ENCODE peak calls at places on chromosomes 12 and 14, in ten cellular contexts. X, B, V, R, S, G, M, E, P and K are unnamed samples. For H3K4me1, the result is how much of the 10 kb centered on the place peaks cover.

GRCh38 chr12:130831876-130832405 is 7.1 kb downstream of the STX2 start:
- DNase-seq in S (no peak), G (no peak), B (no peak), M (no peak), P (no peak), E (no peak), R (no peak), X (no peak), V (no peak), K (no peak)

GRCh38 chr14:22524784-22525161 is 64.3 kb downstream of the DAD1 start:
- DNase-seq in X (no peak), S (no peak), V (no peak), B (no peak), E (no peak), R (no peak), G (peak), P (peak), M (no peak), K (no peak)

GRCh38 chr12:22625671-22626251 is 790 bp downstream of the ETNK1 start:
- DNase-seq in E (peak), R (peak), M (peak), S (peak), X (peak), P (peak), G (peak), B (peak), V (peak), K (peak)

GRCh38 chr12:11941601-11942360 is 129.0 kb upstream of the BCL2L14 start:
- DNase-seq in R (no peak), G (peak), P (peak), M (no peak), B (no peak), V (no peak), E (no peak), S (no peak), X (peak), K (peak)

GRCh38 chr12:22173154-22173553 is 127.1 kb downstream of the CMAS start:
- DNase-seq in B (no peak), G (no peak), S (no peak), M (no peak), V (no peak), P (no peak), X (no peak), R (no peak), E (no peak), K (no peak)

GRCh38 chr14:81849714-81850113 is 316.1 kb upstream of the SEL1L start:
- DNase-seq in R (no peak), P (no peak), S (no peak), G (no peak), E (no peak), M (no peak), V (no peak), B (no peak), X (no peak), K (no peak)

GRCh38 chr12:46179693-46180452 is 89.0 kb downstream of the SLC38A1 start:
- DNase-seq in S (peak), M (no peak), V (no peak), B (peak), X (no peak), R (peak), E (no peak), P (no peak), G (no peak), K (no peak)

GRCh38 chr12:121203482-121203881 is 6.4 kb upstream of the P2RX4 start:
- DNase-seq in S (no peak), B (no peak), M (no peak), E (no peak), V (no peak), G (no peak), X (no peak), R (no peak), P (no peak), K (no peak)

GRCh38 chr12:47071241-47071852 is 8.1 kb upstream of the PCED1B start:
- DNase-seq in V (no peak), X (no peak), G (peak), S (no peak), M (peak), P (no peak), R (no peak), E (peak), B (no peak), K (no peak)

GRCh38 chr12:2673966-2674810 is 120.6 kb upstream of the FKBP4 start:
- DNase-seq in P (no peak), G (no peak), S (no peak), V (no peak), B (no peak), R (no peak), X (peak), M (peak), E (peak), K (no peak)

GRCh38 chr14:23633160-23633701 is 2.9 kb upstream of the DHRS2 start:
- DNase-seq in E (peak), V (no peak), R (no peak), P (no peak), S (no peak), X (no peak), B (no peak), G (no peak), M (no peak), K (peak)

GRCh38 chr12:55057466-55057865 is 37.7 kb downstream of the NEUROD4 start:
- DNase-seq in V (no peak), P (no peak), R (no peak), E (no peak), M (no peak), G (no peak), X (no peak), B (no peak), S (no peak), K (no peak)

GRCh38 chr14:106317593-106317992 is 791.2 kb downstream of the TMEM121 start:
- DNase-seq in B (no peak), V (no peak), S (no peak), X (no peak), G (no peak), P (no peak), E (no peak), R (no peak), M (no peak), K (no peak)

GRCh38 chr12:2332266-2332665 is 279.5 kb downstream of the CACNA1C start:
- DNase-seq in S (no peak), M (no peak), B (no peak), X (no peak), E (no peak), R (no peak), V (no peak), G (no peak), P (peak), K (peak)

GRCh38 chr12:95790025-95790911 is at the start of gene NTN4:
- DNase-seq in E (peak), B (no peak), R (peak), V (peak), S (peak), M (peak), P (peak), X (peak), G (peak), K (peak)

GRCh38 chr12:31431721-31432120 is 105.8 kb upstream of the SINHCAF start:
- DNase-seq in P (peak), S (no peak), G (no peak), B (no peak), E (no peak), M (no peak), V (no peak), X (no peak), R (no peak), K (peak)

GRCh38 chr12:104964167-104964566 is 6.1 kb upstream of the SLC41A2 start:
- DNase-seq in B (no peak), X (no peak), R (no peak), V (no peak), M (no peak), G (no peak), E (no peak), P (no peak), S (no peak), K (no peak)

GRCh38 chr12:91180577-91180976 is 2.0 kb downstream of the DCN start:
- DNase-seq in S (no peak), P (peak), E (no peak), X (no peak), B (no peak), M (no peak), R (no peak), V (no peak), G (no peak), K (peak)

GRCh38 chr12:109739747-109740693 is 26.4 kb downstream of the FAM222A start:
- DNase-seq in V (peak), G (no peak), P (no peak), R (no peak), E (peak), X (peak), M (no peak), S (no peak), B (no peak), K (no peak)
- H3K4me1 ChIP-seq in V (under half), G (under half), P (under half), R (under half), E (under half), X (under half), M (under half), S (under half), B (under half), K (under half)

GRCh38 chr14:68973639-68974038 is 5.5 kb downstream of the ACTN1 start:
- DNase-seq in E (no peak), B (no peak), V (no peak), P (no peak), X (no peak), S (no peak), M (no peak), G (no peak), R (no peak), K (no peak)
- H3K4me1 ChIP-seq in E (half or more), B (under half), V (half or more), P (half or more), X (half or more), S (under half), M (half or more), G (under half), R (under half), K (under half)

GRCh38 chr14:90403065-90403464 is 6.2 kb downstream of the CALM1 start:
- DNase-seq in X (no peak), M (no peak), B (no peak), V (no peak), S (no peak), G (no peak), R (no peak), P (no peak), E (no peak), K (no peak)

GRCh38 chr14:90402009-90402408 is 5.2 kb downstream of the CALM1 start:
- DNase-seq in V (no peak), G (no peak), S (no peak), P (no peak), E (no peak), X (no peak), R (no peak), B (no peak), M (no peak), K (no peak)

GRCh38 chr14:90399541-90400444 is 3.0 kb downstream of the CALM1 start:
- DNase-seq in R (peak), G (peak), V (peak), X (peak), E (peak), P (peak), S (peak), M (peak), B (peak), K (peak)

GRCh38 chr14:90398841-90399540 is 2.2 kb downstream of the CALM1 start:
- DNase-seq in V (no peak), B (no peak), G (no peak), S (no peak), E (no peak), M (no peak), X (no peak), P (no peak), R (no peak), K (no peak)

DNA sequence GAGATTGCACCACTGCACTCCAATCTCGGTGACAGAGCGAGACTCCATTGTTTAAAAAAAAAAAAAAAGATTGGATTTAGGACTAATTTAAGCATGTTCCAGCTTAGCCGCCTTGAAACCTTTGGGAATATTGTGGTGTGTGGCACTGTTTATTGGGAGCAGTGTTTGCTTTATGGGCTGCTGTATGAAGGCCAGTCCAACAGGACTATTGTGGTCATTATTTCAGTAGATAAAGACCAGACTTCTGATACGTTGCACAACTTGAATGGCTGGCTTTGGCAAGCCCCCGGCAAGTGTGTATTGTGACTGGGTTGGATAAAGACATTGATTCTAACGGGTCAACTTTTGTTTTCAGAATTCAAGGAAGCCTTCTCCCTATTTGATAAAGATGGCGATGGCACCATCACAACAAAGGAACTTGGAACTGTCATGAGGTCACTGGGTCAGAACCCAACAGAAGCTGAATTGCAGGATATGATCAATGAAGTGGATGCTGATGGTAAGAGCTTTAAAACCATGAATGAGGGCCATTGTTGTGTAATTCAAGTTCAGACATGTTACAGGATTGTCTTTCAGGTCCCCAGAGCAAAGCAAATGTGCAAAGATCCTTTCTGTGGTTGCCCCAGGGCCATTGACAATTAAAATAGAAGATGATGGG is 4.2 kb downstream of the CALM1 start:
- DNase-seq in P (no peak), X (no peak), E (no peak), B (no peak), G (no peak), R (no peak), M (no peak), S (no peak), V (no peak), K (no peak)
- H3K4me1 ChIP-seq in P (under half), X (half or more), E (under half), B (under half), G (under half), R (under half), M (under half), S (under half), V (half or more), K (under half)

DNA sequence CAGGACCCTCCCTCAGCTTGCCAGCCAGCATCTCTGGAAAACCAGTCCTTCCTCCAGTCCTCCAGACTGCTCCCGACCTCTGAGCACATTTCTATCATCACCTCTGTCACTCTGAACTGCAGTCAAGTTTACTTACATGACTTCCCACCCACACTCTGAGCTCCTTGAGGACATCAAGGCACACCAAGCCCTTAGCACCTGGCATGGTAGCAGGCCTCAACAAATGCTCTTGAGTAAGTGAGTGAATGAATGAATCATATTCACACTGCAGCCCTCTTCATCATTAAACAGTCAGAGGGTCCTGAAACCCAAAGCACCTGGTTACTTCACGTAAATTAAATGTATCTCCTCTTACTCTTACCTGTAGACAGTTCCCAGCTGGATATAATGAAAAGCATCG is 35.1 kb downstream of the NT5DC3 start:
- DNase-seq in B (no peak), V (no peak), M (no peak), G (no peak), E (no peak), P (no peak), X (no peak), R (no peak), S (no peak), K (no peak)
- H3K4me1 ChIP-seq in B (under half), V (under half), M (half or more), G (under half), E (under half), P (under half), X (half or more), R (under half), S (under half), K (under half)

GRCh38 chr14:66650491-66650911 is 142.6 kb downstream of the GPHN start:
- DNase-seq in R (no peak), X (no peak), M (no peak), E (no peak), G (no peak), S (no peak), V (no peak), B (peak), P (no peak), K (no peak)
- H3K4me1 ChIP-seq in R (under half), X (under half), M (under half), E (under half), G (under half), S (under half), V (under half), B (under half), P (under half), K (under half)

DNA sequence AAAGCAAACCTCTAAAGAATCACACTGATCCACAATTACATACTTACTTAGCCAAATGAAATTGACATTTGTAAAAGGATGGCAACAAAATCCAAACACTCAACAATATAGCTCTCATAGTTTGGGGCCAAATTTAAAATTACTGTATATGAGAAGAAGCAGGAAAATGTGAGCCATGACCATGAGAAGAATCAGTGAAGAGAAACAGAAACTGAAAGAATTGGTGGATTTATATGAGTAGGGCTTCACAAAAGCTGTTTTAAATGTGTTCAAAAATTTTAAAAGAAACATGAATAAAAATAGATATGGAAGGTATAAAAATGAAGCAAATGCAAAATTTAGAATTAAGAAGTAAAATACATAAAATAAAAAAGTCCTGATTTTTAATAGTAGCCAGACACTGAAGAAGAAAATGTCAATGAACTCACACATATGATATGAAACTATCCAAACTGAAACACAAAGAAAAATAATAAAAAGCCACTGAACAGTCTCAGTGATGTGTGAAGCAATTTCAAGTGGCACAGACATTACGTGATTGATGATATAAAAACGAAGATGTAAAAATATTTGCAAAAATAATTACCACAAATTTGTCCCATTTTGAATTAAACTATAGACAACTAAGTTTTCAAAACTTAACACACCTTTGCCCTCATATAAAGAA is 87.9 kb upstream of the MDGA2 start:
- DNase-seq in B (no peak), V (no peak), R (no peak), P (no peak), S (no peak), E (no peak), M (no peak), G (no peak), X (no peak), K (no peak)
- H3K4me1 ChIP-seq in B (under half), V (under half), R (under half), P (under half), S (under half), E (under half), M (under half), G (under half), X (under half), K (under half)